ENCODE peak calls at places on chromosomes 7 and 10, in four cellular contexts. One of them, this sample, is unnamed.

GRCh38 chr10:29858352-29859267 is 200.8 kb downstream of the JCAD start:
- DNase-seq in astrocyte of the cerebellum: no peak
- DNase-seq in astrocyte of the spinal cord: peak; percentile 87
- DNase-seq in cardiac muscle cell: peak; percentile 66
- DNase-seq in this sample: no peak

GRCh38 chr10:13351340-13351915 is 3.3 kb upstream of the SEPHS1 start:
- DNase-seq in astrocyte of the cerebellum: no peak
- DNase-seq in astrocyte of the spinal cord: no peak
- DNase-seq in cardiac muscle cell: no peak
- DNase-seq in this sample: no peak

GRCh38 chr10:96705134-96705533 is 15.2 kb downstream of the PIK3AP1 start:
- DNase-seq in astrocyte of the cerebellum: no peak
- DNase-seq in astrocyte of the spinal cord: no peak
- DNase-seq in cardiac muscle cell: no peak
- DNase-seq in this sample: no peak

GRCh38 chr7:138001529-138002095 is at the start of gene CREB3L2:
- DNase-seq in astrocyte of the cerebellum: no peak
- DNase-seq in astrocyte of the spinal cord: peak; percentile 68
- DNase-seq in cardiac muscle cell: peak; percentile 65
- DNase-seq in this sample: no peak

GRCh38 chr10:89207801-89208551 is 859 bp upstream of the CH25H start:
- DNase-seq in astrocyte of the cerebellum: no peak
- DNase-seq in astrocyte of the spinal cord: peak; percentile 17
- DNase-seq in cardiac muscle cell: no peak
- DNase-seq in this sample: no peak

GRCh38 chr10:88064608-88065383 is 201.4 kb downstream of the PTEN start:
- DNase-seq in astrocyte of the cerebellum: no peak
- DNase-seq in astrocyte of the spinal cord: no peak
- DNase-seq in cardiac muscle cell: peak; percentile 67
- DNase-seq in this sample: peak; percentile 84

GRCh38 chr7:158559356-158559755 is 28.3 kb downstream of the PTPRN2 start:
- DNase-seq in astrocyte of the cerebellum: no peak
- DNase-seq in astrocyte of the spinal cord: no peak
- DNase-seq in cardiac muscle cell: no peak
- DNase-seq in this sample: no peak

GRCh38 chr10:126212653-126213052 is 175.6 kb downstream of the ADAM12 start:
- DNase-seq in astrocyte of the cerebellum: no peak
- DNase-seq in astrocyte of the spinal cord: no peak
- DNase-seq in cardiac muscle cell: no peak
- DNase-seq in this sample: no peak

GRCh38 chr10:128382225-128382624 is 256.0 kb upstream of the MKI67 start:
- DNase-seq in astrocyte of the cerebellum: no peak
- DNase-seq in astrocyte of the spinal cord: no peak
- DNase-seq in cardiac muscle cell: no peak
- DNase-seq in this sample: no peak

GRCh38 chr7:101877882-101878591 is 60.6 kb downstream of the CUX1 start:
- DNase-seq in astrocyte of the cerebellum: no peak
- DNase-seq in astrocyte of the spinal cord: no peak
- DNase-seq in cardiac muscle cell: no peak
- DNase-seq in this sample: no peak

GRCh38 chr7:98913612-98914011 is 35.3 kb downstream of the TRRAP start:
- DNase-seq in astrocyte of the cerebellum: peak; percentile 3
- DNase-seq in astrocyte of the spinal cord: peak; percentile 39
- DNase-seq in cardiac muscle cell: no peak
- DNase-seq in this sample: peak; percentile 16

GRCh38 chr7:127807340-127807739 is 155.3 kb downstream of the SND1 start:
- DNase-seq in astrocyte of the cerebellum: no peak
- DNase-seq in astrocyte of the spinal cord: no peak
- DNase-seq in cardiac muscle cell: no peak
- DNase-seq in this sample: no peak
- H3K4me3 ChIP-seq in astrocyte of the cerebellum: no peak overlapping the region
- H3K4me3 ChIP-seq in astrocyte of the spinal cord: no peak overlapping the region
- H3K4me3 ChIP-seq in cardiac muscle cell: no peak overlapping the region
- H3K4me3 ChIP-seq in this sample: no peak overlapping the region

GRCh38 chr10:115829501-115830215 is 443.3 kb downstream of the GFRA1 start:
- DNase-seq in astrocyte of the cerebellum: peak; percentile 19
- DNase-seq in astrocyte of the spinal cord: peak; percentile 29
- DNase-seq in cardiac muscle cell: peak; percentile 61
- DNase-seq in this sample: no peak
- TF ChIP-seq CTCF in astrocyte of the cerebellum: peak; percentile 39
- TF ChIP-seq CTCF in astrocyte of the spinal cord: peak; percentile 20
- TF ChIP-seq CTCF in cardiac muscle cell: peak; percentile 16
- TF ChIP-seq CTCF in this sample: peak; percentile 8

GRCh38 chr7:22444181-22444966 is 55.6 kb downstream of the STEAP1B start:
- DNase-seq in astrocyte of the cerebellum: no peak
- DNase-seq in astrocyte of the spinal cord: no peak
- DNase-seq in cardiac muscle cell: peak; percentile 45
- DNase-seq in this sample: no peak
- H3K4me3 ChIP-seq in astrocyte of the cerebellum: no peak overlapping the region
- H3K4me3 ChIP-seq in astrocyte of the spinal cord: no peak overlapping the region
- H3K4me3 ChIP-seq in cardiac muscle cell: no peak overlapping the region
- H3K4me3 ChIP-seq in this sample: no peak overlapping the region

GRCh38 chr10:32149257-32149955 is 93.2 kb upstream of the KIF5B start:
- DNase-seq in astrocyte of the cerebellum: peak; percentile 92
- DNase-seq in astrocyte of the spinal cord: peak; percentile 96
- DNase-seq in cardiac muscle cell: peak; percentile 97
- DNase-seq in this sample: no peak
- TF ChIP-seq CTCF in astrocyte of the cerebellum: no peak
- TF ChIP-seq CTCF in astrocyte of the spinal cord: no peak
- TF ChIP-seq CTCF in cardiac muscle cell: no peak
- TF ChIP-seq CTCF in this sample: no peak

DNA sequence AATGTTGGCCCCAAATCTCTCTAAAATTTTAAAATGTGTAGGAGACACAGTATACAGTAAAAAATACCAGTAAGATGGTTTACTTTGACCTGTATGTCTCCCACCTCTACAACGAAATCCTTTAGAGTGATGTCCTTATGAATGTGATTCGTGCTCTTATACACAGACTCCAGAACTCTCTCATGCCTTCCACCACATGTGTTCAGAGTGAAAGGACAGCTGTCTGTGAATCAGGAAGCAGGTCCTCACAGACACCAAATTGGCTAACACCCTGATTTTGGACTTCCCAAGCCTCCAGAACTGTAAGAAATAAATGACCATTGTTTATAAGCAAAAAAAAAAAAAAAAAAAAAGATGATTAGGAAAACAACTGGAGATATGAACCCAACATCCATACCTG is 35.2 kb downstream of the RNF133 start:
- DNase-seq in astrocyte of the cerebellum: no peak
- DNase-seq in astrocyte of the spinal cord: no peak
- DNase-seq in cardiac muscle cell: no peak
- DNase-seq in this sample: no peak
- H3K4me3 ChIP-seq in astrocyte of the cerebellum: no peak overlapping the region
- H3K4me3 ChIP-seq in astrocyte of the spinal cord: no peak overlapping the region
- H3K4me3 ChIP-seq in cardiac muscle cell: no peak overlapping the region
- H3K4me3 ChIP-seq in this sample: no peak overlapping the region

DNA sequence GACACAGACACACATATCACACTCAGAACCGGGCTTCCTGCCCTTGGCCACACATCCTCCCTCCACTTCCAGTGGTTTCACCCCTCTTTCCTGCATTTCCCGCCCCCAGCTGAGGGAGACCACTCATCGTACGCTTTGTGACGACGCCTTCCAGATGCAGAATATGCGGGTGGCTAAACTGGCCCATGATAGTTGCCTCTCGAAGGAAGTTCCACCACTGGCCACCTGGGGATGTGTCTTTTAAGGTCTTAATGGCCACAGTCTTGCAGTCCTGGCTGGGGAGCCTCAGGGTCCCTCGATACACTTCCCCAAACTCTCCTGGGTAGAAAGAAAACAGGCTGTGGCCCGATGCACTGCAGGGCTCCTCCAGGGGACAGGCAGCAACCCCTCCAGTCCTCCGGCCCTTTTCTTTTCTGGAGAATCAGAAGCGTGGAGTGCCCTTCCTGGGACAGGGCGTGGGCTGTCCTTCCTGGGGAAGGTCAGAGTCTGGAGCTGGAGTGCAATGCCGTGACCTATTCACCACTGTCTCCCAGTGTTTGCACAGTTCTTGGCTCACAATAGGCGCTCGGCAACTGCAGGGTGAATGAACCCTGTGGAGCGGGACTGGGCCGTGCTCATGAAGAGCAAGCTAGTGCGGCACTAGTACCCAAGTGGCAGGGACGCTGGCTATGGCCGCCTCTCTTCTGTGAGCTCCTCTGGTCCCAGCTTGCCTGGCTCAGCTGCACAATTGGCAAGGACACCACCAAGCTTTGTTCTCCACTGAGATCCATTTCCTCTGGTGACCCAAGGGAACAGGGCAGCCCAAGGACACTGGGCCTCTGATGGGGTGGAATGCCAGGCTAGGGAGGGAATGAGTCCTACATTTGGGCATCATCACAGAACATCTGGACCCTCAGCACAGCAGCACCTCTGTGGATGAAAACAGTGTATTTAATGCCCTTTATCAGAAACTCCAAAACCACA is 13.2 kb downstream of the EPHA1 start:
- DNase-seq in astrocyte of the cerebellum: no peak
- DNase-seq in astrocyte of the spinal cord: no peak
- DNase-seq in cardiac muscle cell: peak; percentile 49
- DNase-seq in this sample: no peak
- TF ChIP-seq CTCF in astrocyte of the cerebellum: peak; percentile 19
- TF ChIP-seq CTCF in astrocyte of the spinal cord: peak; percentile 33
- TF ChIP-seq CTCF in cardiac muscle cell: peak; percentile 36
- TF ChIP-seq CTCF in this sample: peak; percentile 8

DNA sequence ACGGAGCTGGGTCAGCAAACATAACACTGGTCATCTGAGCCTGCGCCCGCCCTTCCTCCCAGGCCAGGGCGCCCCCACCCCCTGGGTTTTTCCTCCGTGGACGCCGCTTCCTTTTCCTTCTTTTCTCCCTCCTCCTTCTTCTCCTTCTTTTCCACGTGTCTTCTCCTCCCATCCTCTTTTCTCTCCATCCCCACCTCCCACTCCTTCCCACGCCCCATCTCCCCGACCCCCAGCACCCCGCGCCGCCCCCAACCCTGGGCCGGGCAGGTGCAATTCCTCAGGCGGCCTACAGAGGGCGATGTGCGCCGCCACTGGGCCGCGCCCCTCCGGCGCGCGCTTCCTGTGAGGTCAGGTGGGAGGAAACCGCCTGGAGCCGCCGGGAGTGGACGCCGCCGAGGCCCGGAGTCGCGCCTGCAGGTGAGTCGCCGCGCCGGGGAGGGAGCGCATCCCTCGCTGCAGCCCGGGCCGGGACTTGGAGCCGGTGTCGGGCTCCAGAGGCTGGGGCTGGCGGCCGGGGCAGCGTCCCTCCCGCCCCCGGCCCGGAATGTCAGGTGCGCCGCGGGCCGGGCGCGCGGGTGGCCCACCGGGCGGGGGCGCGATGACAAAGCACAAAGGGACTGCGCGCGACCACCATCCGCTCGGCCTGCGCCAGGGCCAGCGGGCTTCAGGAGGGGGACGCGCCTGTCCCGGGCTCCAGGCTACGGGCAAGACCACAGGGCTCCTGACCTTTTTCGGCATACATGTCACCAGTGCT is at the start of gene FAM241B:
- DNase-seq in astrocyte of the cerebellum: no peak
- DNase-seq in astrocyte of the spinal cord: peak; percentile 20
- DNase-seq in cardiac muscle cell: peak; percentile 37
- DNase-seq in this sample: no peak
- H3K4me3 ChIP-seq in astrocyte of the cerebellum: peak within 1 kb of the TSS; percentile 42
- H3K4me3 ChIP-seq in astrocyte of the spinal cord: peak within 1 kb of the TSS; percentile 37
- H3K4me3 ChIP-seq in cardiac muscle cell: peak within 1 kb of the TSS; percentile 96
- H3K4me3 ChIP-seq in this sample: peak within 1 kb of the TSS; percentile 24

GRCh38 chr7:44486693-44487092 is 3.8 kb downstream of the NUDCD3 start:
- DNase-seq in astrocyte of the cerebellum: no peak
- DNase-seq in astrocyte of the spinal cord: no peak
- DNase-seq in cardiac muscle cell: peak; percentile 34
- DNase-seq in this sample: no peak

GRCh38 chr7:44491229-44491628 is 771 bp upstream of the NUDCD3 start:
- DNase-seq in astrocyte of the cerebellum: no peak
- DNase-seq in astrocyte of the spinal cord: no peak
- DNase-seq in cardiac muscle cell: no peak
- DNase-seq in this sample: no peak

GRCh38 chr7:44489955-44490350 is 505 bp downstream of the NUDCD3 start:
- DNase-seq in astrocyte of the cerebellum: no peak
- DNase-seq in astrocyte of the spinal cord: peak; percentile 44
- DNase-seq in cardiac muscle cell: peak; percentile 12
- DNase-seq in this sample: no peak

GRCh38 chr7:44488955-44489354 is 1.5 kb downstream of the NUDCD3 start:
- DNase-seq in astrocyte of the cerebellum: no peak
- DNase-seq in astrocyte of the spinal cord: no peak
- DNase-seq in cardiac muscle cell: no peak
- DNase-seq in this sample: no peak

GRCh38 chr7:44490351-44491200 is at the start of gene NUDCD3:
- DNase-seq in astrocyte of the cerebellum: peak; percentile 62
- DNase-seq in astrocyte of the spinal cord: peak; percentile 88
- DNase-seq in cardiac muscle cell: peak; percentile 86
- DNase-seq in this sample: peak; percentile 57
- TF ChIP-seq CTCF in astrocyte of the cerebellum: peak; percentile 21
- TF ChIP-seq CTCF in astrocyte of the spinal cord: no peak
- TF ChIP-seq CTCF in cardiac muscle cell: peak; percentile 31
- TF ChIP-seq CTCF in this sample: no peak

This sample was measured in HFF-Myc.